ENCODE peak calls at places on chromosomes 12 and 14, in eight cellular contexts. X, C, W, P, Y, Z, M and Q are unnamed samples.

GRCh38 chr12:21330682-21331253 is 3.9 kb downstream of the SLCO1A2 start:
- DNase-seq in P (no peak), Z (no peak), C (no peak), Y (no peak), W (peak; percentile 42), M (peak; percentile 42), X (no peak), Q (no peak)

GRCh38 chr14:66649515-66649914 is 141.6 kb downstream of the GPHN start:
- DNase-seq in Y (peak; percentile 70), C (no peak), Z (no peak), W (no peak), M (no peak), X (no peak), P (peak; percentile 15), Q (no peak)

GRCh38 chr14:97833291-97833690 is 1036.1 kb downstream of the VRK1 start:
- DNase-seq in M (no peak), X (no peak), Z (no peak), Y (no peak), P (no peak), W (no peak), C (no peak), Q (no peak)

GRCh38 chr12:31431721-31432120 is 105.8 kb upstream of the SINHCAF start:
- DNase-seq in X (no peak), C (no peak), W (no peak), Y (no peak), Z (no peak), P (no peak), M (no peak), Q (no peak)

GRCh38 chr12:78568326-78569020 is 296.1 kb upstream of the SYT1 start:
- DNase-seq in P (no peak), M (peak; percentile 25), Y (no peak), W (no peak), C (no peak), X (no peak), Z (no peak), Q (no peak)

GRCh38 chr14:23481362-23481970 is 12.0 kb downstream of the NGDN start:
- DNase-seq in P (peak; percentile 35), M (peak; percentile 20), C (no peak), X (no peak), Y (no peak), W (peak; percentile 25), Z (no peak), Q (peak; percentile 22)

GRCh38 chr14:93375673-93376156 is 28.7 kb downstream of the COX8C start:
- DNase-seq in M (no peak), W (peak; percentile 88), Y (peak; percentile 47), Z (no peak), C (no peak), X (no peak), P (no peak), Q (no peak)

GRCh38 chr12:49019435-49020317 is 1.1 kb upstream of the PRKAG1 start:
- DNase-seq in P (peak; percentile 30), C (peak; percentile 78), X (no peak), Z (no peak), W (peak; percentile 92), Y (no peak), M (peak; percentile 20), Q (no peak)

GRCh38 chr12:47741340-47741703 is 16.0 kb upstream of the ENDOU start:
- DNase-seq in P (no peak), W (peak; percentile 65), Z (peak; percentile 74), C (no peak), M (peak; percentile 38), Y (peak; percentile 55), X (no peak), Q (no peak)

DNA sequence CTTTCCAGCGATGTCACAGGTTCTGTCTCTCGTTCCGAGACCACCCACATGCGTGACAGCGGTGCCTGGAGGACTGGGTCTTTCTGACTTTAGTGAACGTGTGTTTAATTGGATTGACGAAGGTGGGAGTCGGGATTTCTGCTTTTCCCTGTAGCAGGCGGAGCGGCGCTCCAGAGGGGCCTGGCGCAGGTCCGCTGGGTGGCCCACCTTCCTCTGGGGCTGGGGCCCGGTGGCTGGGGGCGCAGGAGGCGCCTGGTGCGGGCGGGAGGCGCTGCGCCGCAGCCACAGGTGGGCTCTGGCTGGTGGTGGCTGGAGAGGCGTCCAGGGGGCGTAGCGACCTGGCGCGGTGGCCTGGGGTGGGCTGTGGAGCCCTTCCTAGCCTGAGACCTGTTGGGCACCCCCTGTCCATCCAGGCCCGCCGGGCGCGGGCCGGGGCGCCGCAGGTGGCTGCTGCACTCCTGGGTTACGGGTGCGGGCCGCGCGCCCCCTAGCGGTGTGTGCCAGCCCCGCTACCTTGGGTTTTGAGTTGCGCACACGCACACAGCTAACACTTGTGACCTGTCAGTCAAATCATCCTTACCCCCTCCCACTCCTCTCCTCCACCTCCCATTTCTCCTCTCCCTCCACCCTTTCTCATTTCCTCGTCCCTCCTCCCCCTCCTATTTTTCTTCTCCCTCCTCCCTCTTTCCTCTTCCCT is 2.0 kb downstream of the MEG3 start:
- DNase-seq in Z (no peak), P (peak; percentile 52), M (peak; percentile 76), W (peak; percentile 70), X (no peak), C (no peak), Y (no peak), Q (no peak)
- TF ChIP-seq CTCF in Z (peak; percentile 47), P (peak; percentile 49), M (peak; percentile 66), W (peak; percentile 64), X (no peak), C (no peak), Y (no peak), Q (no peak)

GRCh38 chr12:68793436-68793835 is 14.5 kb upstream of the MDM2 start:
- DNase-seq in C (no peak), W (no peak), Z (no peak), Y (no peak), P (no peak), M (no peak), X (no peak), Q (no peak)

GRCh38 chr12:68794653-68795253 is 13.2 kb upstream of the MDM2 start:
- DNase-seq in X (no peak), W (no peak), C (no peak), Y (no peak), P (peak; percentile 91), Z (no peak), M (peak; percentile 63), Q (no peak)

GRCh38 chr12:68798880-68799229 is 9.1 kb upstream of the MDM2 start:
- DNase-seq in W (no peak), X (no peak), Y (no peak), Z (no peak), C (no peak), M (no peak), P (no peak), Q (no peak)

GRCh38 chr12:68793975-68794652 is 13.9 kb upstream of the MDM2 start:
- DNase-seq in P (no peak), Y (no peak), W (no peak), X (no peak), Z (no peak), M (no peak), C (no peak), Q (no peak)

DNA sequence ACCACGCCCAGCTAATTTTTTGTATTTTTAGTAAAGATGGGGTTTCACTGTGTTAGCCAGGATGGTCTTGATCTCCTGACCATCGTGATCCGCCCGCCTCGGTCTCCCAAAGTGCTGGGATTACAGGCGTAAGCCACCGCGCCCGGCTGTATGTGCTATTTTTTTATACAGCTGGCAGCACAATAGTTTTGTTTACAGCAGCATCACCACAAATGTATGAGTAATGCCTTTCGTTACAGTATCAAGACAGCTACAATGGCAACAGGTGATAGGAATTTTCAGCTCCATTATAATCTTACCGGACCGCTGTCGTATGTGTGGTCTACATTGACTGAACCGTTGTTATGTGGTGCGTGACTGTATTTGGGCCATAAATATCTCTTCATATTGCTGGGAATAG is 11.6 kb upstream of the MDM2 start:
- DNase-seq in C (no peak), M (no peak), Y (no peak), P (no peak), X (no peak), W (no peak), Z (no peak), Q (no peak)
- TF ChIP-seq CTCF in C (no peak), M (no peak), Y (no peak), P (no peak), X (no peak), W (no peak), Z (no peak), Q (no peak)

DNA sequence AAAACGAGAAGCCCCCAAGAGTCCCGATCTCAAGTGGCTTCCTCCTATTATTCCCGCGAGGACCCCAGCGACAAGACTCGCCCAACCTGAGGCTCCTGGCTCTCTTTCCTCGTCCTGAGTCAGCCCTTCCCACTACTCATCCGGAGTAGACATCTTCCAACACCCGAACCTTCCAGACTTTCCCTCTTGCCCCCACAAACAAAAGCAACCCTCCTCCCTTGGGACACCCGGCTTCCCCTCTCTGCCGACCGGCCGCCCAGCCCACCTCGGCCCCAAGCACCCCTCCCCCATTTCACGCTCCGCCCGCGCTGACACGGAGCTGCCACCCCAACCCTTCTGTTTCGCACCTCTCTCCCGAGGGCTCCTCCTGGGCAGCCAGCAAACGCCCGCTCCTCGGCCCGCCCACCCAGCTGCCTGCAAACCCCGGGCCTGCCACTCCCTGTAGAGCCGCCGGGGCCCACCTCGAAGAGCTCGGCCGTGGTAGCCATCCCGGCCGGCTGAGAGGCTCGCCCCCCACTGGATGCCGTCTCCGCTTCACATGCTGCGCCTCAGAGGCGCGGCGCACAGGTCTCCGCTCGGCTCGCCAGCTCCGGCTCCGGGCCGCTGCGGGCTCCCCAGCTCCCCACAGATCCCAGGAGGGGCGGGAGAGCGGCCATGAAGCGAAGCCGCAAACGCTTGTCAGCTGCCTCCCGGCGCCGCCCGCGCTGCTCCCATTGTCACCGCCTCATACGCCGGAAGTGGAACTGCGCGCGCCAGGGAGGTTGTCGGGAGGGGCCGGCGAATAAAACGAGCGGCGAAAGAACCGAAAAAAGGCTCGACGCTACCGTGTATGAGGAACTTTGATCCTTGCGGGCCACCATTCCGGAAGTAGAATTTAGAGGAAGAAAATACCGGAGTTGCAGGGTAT is at the start of the genes AP5M1 and EXOC5:
- DNase-seq in M (peak; percentile 95), X (peak; percentile 80), W (peak; percentile 96), P (peak; percentile 95), Y (peak; percentile 94), Z (peak; percentile 81), C (peak; percentile 92), Q (peak; percentile 89)
- TF ChIP-seq CTCF in M (no peak), X (no peak), W (no peak), P (no peak), Y (no peak), Z (peak; percentile 47), C (no peak), Q (peak; percentile 18)

GRCh38 chr12:79842630-79843029 is 92.3 kb downstream of the PPP1R12A start:
- DNase-seq in Y (no peak), P (no peak), Z (no peak), M (no peak), C (no peak), X (no peak), W (no peak), Q (no peak)
- TF ChIP-seq CTCF in Y (no peak), P (no peak), Z (no peak), M (no peak), C (no peak), X (no peak), W (no peak), Q (no peak)

DNA sequence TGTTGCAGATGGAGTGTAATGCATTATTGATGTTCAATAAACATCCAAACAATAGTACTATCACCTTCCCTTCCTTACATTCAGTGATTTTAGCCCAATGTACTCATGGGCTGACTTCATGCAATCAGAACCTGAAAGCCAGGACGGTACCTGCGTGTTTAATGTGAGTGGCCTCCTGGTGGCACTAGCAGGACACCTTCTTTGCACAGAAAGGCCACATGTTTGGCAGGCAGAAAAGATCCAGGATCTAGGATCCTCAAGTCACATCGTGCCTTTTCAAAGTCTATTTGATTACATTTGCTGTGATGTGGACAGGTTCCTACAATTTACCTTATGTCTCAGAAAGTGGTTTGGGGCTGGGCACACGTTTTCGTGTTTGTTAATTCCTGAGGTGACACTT is 82.9 kb downstream of the NEDD1 start:
- DNase-seq in P (peak; percentile 66), C (no peak), X (no peak), Z (no peak), W (peak; percentile 44), Y (no peak), M (peak; percentile 25), Q (no peak)
- TF ChIP-seq CTCF in P (peak; percentile 67), C (no peak), X (peak; percentile 50), Z (no peak), W (peak; percentile 3), Y (peak; percentile 40), M (peak; percentile 29), Q (peak; percentile 65)